ENCODE peak calls at places on chromosomes 11 and 22, in seven cellular contexts. A is brain microvascular endothelial cell, G is prostate gland, X is PC-3, V is AG10803, L is GM12865, S is upper lobe of left lung. P is an unnamed sample.

GRCh38 chr11:73334244-73335203 is 26.4 kb downstream of the ARHGEF17 start:
- DNase-seq in A (peak; percentile 84), S (peak; percentile 81), X (peak; percentile 62), G (no peak), L (peak; percentile 54), V (peak; percentile 79), P (peak; percentile 53)

GRCh38 chr11:86438685-86439084 is 64.0 kb downstream of the CCDC81 start:
- DNase-seq in A (no peak), S (no peak), L (no peak), X (peak; percentile 12), G (no peak), V (peak; percentile 5), P (no peak)

GRCh38 chr22:42992886-42993479 is 22.0 kb downstream of the PACSIN2 start:
- DNase-seq in V (no peak), S (peak; percentile 70), G (no peak), A (no peak), X (no peak), L (no peak), P (no peak)

GRCh38 chr11:65041206-65042035 is at the start of gene SAC3D1:
- DNase-seq in A (peak; percentile 14), L (no peak), S (peak; percentile 65), V (no peak), G (no peak), X (peak; percentile 69), P (peak; percentile 70)

GRCh38 chr11:47379317-47379716 is 970 bp upstream of the SPI1 start:
- DNase-seq in A (no peak), X (no peak), G (no peak), V (no peak), L (no peak), S (no peak), P (no peak)

GRCh38 chr22:19526702-19527111 is 2.5 kb upstream of the CLDN5 start:
- DNase-seq in G (no peak), L (no peak), S (no peak), X (no peak), A (no peak), V (no peak), P (no peak)

GRCh38 chr11:13292970-13293369 is 15.4 kb downstream of the BMAL1 start:
- DNase-seq in L (no peak), V (no peak), A (no peak), X (no peak), S (no peak), G (no peak), P (no peak)

GRCh38 chr11:59923813-59924212 is 14.4 kb upstream of the OOSP1 start:
- DNase-seq in V (no peak), X (no peak), A (no peak), S (no peak), G (no peak), L (no peak), P (no peak)

GRCh38 chr11:40183073-40184064 is 1276.1 kb downstream of the LRRC4C start:
- DNase-seq in X (no peak), V (no peak), S (no peak), G (no peak), A (no peak), L (peak; percentile 77), P (no peak)

GRCh38 chr11:129733981-129734380 is 81.7 kb upstream of the TMEM45B start:
- DNase-seq in V (no peak), X (no peak), G (no peak), S (no peak), A (no peak), L (no peak), P (no peak)

GRCh38 chr11:11605821-11606450 is 15.9 kb downstream of the GALNT18 start:
- DNase-seq in G (no peak), A (no peak), V (no peak), L (no peak), S (no peak), X (peak; percentile 83), P (no peak)

GRCh38 chr11:11604340-11604992 is 17.3 kb downstream of the GALNT18 start:
- DNase-seq in X (no peak), V (no peak), L (no peak), G (no peak), A (no peak), S (no peak), P (no peak)

GRCh38 chr11:11608783-11609232 is 13.0 kb downstream of the GALNT18 start:
- DNase-seq in L (no peak), G (no peak), X (peak; percentile 77), A (no peak), S (no peak), V (peak; percentile 58), P (no peak)

GRCh38 chr11:11605181-11605580 is 16.6 kb downstream of the GALNT18 start:
- DNase-seq in G (no peak), A (no peak), S (no peak), V (no peak), L (no peak), X (no peak), P (no peak)

GRCh38 chr11:11607772-11608171 is 14.0 kb downstream of the GALNT18 start:
- DNase-seq in A (no peak), X (peak; percentile 82), S (no peak), G (no peak), L (no peak), V (no peak), P (no peak)
- H3K4me3 ChIP-seq in A (no peak overlapping the region), X (peak overlapping the region; percentile 37), S (no peak overlapping the region), G (no peak overlapping the region), L (no peak overlapping the region), V (no peak overlapping the region), P (no peak overlapping the region)

DNA sequence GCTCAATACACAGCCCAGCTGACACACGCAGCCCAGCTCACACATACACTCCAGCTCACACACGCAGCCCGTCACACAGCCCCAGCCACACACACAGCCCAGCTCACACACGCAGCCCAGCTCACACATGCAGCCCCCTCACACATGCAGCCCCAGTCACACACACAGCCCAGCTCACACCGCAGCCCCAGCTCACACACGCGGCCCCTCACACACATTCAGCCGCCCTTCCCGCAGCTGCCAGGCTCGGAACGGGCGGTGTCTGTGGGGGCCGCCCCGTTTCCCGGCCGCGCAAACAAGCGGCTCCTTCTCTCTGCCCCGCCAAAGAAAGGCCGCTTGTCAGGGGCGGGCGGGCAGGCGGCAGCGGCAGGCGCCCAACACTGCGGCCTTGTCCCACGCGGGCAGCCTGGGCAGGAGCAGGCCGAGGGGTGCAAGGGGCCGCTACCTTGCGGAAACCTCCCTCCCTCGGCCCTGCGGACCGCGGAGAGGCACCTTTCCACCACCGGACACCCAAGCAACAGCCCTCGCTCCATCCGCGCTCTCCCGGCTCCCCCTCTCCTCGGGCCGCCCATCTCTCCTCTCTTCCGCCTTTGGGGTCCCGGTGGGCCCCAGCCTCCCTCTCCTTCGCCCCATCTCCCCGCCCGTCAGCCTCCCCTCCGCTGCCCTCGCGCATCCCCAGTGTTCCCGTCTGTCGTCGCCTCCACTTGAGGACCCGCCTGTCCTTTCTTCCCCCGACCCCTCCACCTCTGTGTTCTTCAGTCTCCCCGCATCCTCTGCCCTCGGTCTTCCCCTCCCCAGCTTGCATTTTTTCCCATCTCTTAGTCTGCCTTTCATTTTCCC is 2.2 kb downstream of the PHLDB1 start:
- DNase-seq in L (peak; percentile 10), S (no peak), V (peak; percentile 40), X (no peak), A (no peak), G (no peak), P (peak; percentile 57)
- TF ChIP-seq CTCF in L (no peak), S (no peak), V (no peak), X (no peak), A (no peak), G (no peak), P (no peak)

GRCh38 chr11:114289779-114290178 is 6.4 kb upstream of the NNMT start:
- DNase-seq in G (no peak), V (no peak), L (no peak), A (no peak), S (no peak), X (no peak), P (no peak)

GRCh38 chr11:114290503-114291239 is 5.5 kb upstream of the NNMT start:
- DNase-seq in G (no peak), S (no peak), V (peak; percentile 87), A (no peak), L (no peak), X (no peak), P (no peak)

GRCh38 chr11:114293201-114293711 is 2.9 kb upstream of the NNMT start:
- DNase-seq in S (no peak), L (no peak), V (peak; percentile 40), A (no peak), X (peak; percentile 89), G (no peak), P (no peak)

GRCh38 chr11:114291381-114291780 is 4.8 kb upstream of the NNMT start:
- DNase-seq in S (no peak), A (peak; percentile 67), G (no peak), V (peak; percentile 99), X (no peak), L (no peak), P (no peak)

GRCh38 chr11:114291847-114292680 is 4.1 kb upstream of the NNMT start:
- DNase-seq in L (no peak), G (no peak), X (peak; percentile 70), A (peak; percentile 83), V (peak; percentile 94), S (no peak), P (no peak)
- H3K4me3 ChIP-seq in L (no peak overlapping the region), G (no peak overlapping the region), X (no peak overlapping the region), A (no peak overlapping the region), V (peak overlapping the region; percentile 42), S (no peak overlapping the region), P (no peak overlapping the region)

GRCh38 chr11:119284344-119285157 is 32.4 kb downstream of the MCAM start:
- DNase-seq in L (peak; percentile 67), S (no peak), G (no peak), A (no peak), V (peak; percentile 45), X (peak; percentile 73), P (no peak)
- TF ChIP-seq CTCF in L (peak; percentile 39), S (peak; percentile 49), G (peak; percentile 31), A (peak; percentile 47), V (peak; percentile 50), X (peak; percentile 83), P (no peak)

GRCh38 chr11:45665933-45666647 is 668 bp upstream of the CHST1 start:
- DNase-seq in L (no peak), V (no peak), G (no peak), S (no peak), X (no peak), A (no peak), P (no peak)
- H3K4me3 ChIP-seq in L (no peak overlapping the region), V (no peak overlapping the region), G (peak overlapping the region; percentile 46), S (peak overlapping the region; percentile 14), X (no peak overlapping the region), A (no peak overlapping the region), P (no peak overlapping the region)

DNA sequence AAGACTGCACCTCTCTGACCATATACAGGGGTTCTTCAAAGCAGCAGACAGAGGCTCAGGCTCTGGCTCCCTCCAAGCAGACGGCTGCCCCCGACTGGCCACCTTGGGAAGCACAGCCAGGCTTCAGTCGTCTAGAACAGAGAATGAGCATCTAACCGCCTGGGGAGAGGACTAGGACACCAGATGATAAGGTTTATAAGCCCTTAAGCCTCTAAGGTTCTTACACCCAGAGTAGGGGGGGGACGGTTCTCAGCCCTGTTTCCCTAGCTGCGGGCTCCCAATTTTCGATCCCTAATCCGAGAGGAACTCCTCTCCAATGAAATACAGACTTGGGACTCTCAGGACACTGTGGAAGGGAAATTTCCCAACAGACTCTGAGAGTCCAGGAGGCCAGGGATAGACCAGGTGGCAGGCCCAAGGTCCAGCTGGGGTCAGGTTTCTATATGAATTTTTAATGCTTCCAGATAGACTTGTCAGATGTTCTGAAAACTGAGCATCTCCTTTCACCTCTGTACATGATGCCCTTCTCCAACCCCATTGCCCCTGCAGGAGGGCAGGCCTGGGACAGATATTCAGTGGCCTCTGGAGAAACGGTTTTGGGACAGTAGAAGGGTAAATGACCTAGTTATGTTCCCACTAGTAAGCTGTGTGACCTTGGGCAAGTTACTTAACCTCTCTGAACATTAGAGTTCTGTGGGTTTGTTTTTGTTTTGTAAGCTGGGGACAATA is 20.2 kb downstream of the RTN4RL2 start:
- DNase-seq in V (no peak), G (peak; percentile 26), S (peak; percentile 65), A (peak; percentile 29), L (peak; percentile 78), X (peak; percentile 80), P (no peak)
- TF ChIP-seq CTCF in V (peak; percentile 67), G (peak; percentile 43), S (peak; percentile 57), A (peak; percentile 90), L (peak; percentile 82), X (peak; percentile 93), P (peak; percentile 58)

GRCh38 chr11:9569588-9570164 is 3.8 kb upstream of the WEE1 start:
- DNase-seq in S (no peak), V (no peak), G (no peak), L (no peak), A (no peak), X (no peak), P (no peak)
- H3K4me3 ChIP-seq in S (no peak overlapping the region), V (no peak overlapping the region), G (no peak overlapping the region), L (no peak overlapping the region), A (no peak overlapping the region), X (peak overlapping the region; percentile 47), P (no peak overlapping the region)